ENCODE peak calls at places on chromosomes 12 and 14, in four cellular contexts. S is HEK293T, P is WTC11, G is K562. R is an unnamed sample.

GRCh38 chr12:132520421-132521199 is 30.7 kb downstream of the FBRSL1 start:
- DNase-seq in S (no peak), G (no peak), P (no peak), R (no peak)

GRCh38 chr12:49503674-49504180 is 35.1 kb upstream of the KCNH3 start:
- DNase-seq in S (no peak), P (no peak), G (no peak), R (no peak)

GRCh38 chr12:131975228-131975627 is 25.5 kb downstream of the EP400 start:
- DNase-seq in P (no peak), G (no peak), S (no peak), R (no peak)

GRCh38 chr14:92955381-92955780 is 32.4 kb downstream of the CHGA start:
- DNase-seq in S (no peak), P (no peak), G (no peak), R (no peak)

GRCh38 chr12:6172086-6172485 is 28.1 kb upstream of the CD9 start:
- DNase-seq in G (no peak), S (no peak), P (no peak), R (no peak)

GRCh38 chr14:77014004-77014604 is 14.4 kb downstream of the IRF2BPL start:
- DNase-seq in S (no peak), P (no peak), G (no peak), R (peak)

GRCh38 chr12:71415336-71416231 is 24.0 kb upstream of the LGR5 start:
- DNase-seq in S (peak), P (no peak), G (peak), R (peak)

GRCh38 chr14:61690982-61691381 is 4.3 kb upstream of the HIF1A start:
- DNase-seq in G (peak), S (no peak), P (no peak), R (no peak)

GRCh38 chr14:73173092-73173735 is 36.9 kb downstream of the PSEN1 start:
- DNase-seq in S (peak), P (no peak), G (peak), R (peak)

GRCh38 chr12:14824012-14824634 is 10.1 kb upstream of the SMCO3 start:
- DNase-seq in S (no peak), G (no peak), P (no peak), R (no peak)

GRCh38 chr12:127388985-127389384 is 878.0 kb upstream of the TMEM132C start:
- DNase-seq in S (no peak), P (no peak), G (no peak), R (no peak)

GRCh38 chr12:95114766-95115450 is 41.5 kb upstream of the NR2C1 start:
- DNase-seq in S (no peak), P (no peak), G (no peak), R (no peak)

GRCh38 chr14:53325176-53325806 is 172.2 kb upstream of the DDHD1 start:
- DNase-seq in G (no peak), P (no peak), S (no peak), R (no peak)

GRCh38 chr12:50934981-50935807 is 17.1 kb upstream of the HIGD1C start:
- DNase-seq in P (no peak), G (no peak), S (no peak), R (peak)

GRCh38 chr12:24447678-24448077 is 498.2 kb upstream of the SOX5 start:
- DNase-seq in S (no peak), G (no peak), P (no peak), R (no peak)

GRCh38 chr14:54867011-54867410 is 35.6 kb downstream of the GCH1 start:
- DNase-seq in P (no peak), S (no peak), G (no peak), R (no peak)

GRCh38 chr14:33120966-33121365 is 182.3 kb downstream of the NPAS3 start:
- DNase-seq in P (no peak), S (no peak), G (no peak), R (no peak)

GRCh38 chr12:29145372-29146170 is 3.5 kb upstream of the FAR2 start:
- DNase-seq in P (peak), S (no peak), G (no peak), R (no peak)

GRCh38 chr12:46358791-46359666 is 13.5 kb downstream of the SLC38A2 start:
- DNase-seq in S (no peak), P (no peak), G (no peak), R (no peak)

GRCh38 chr12:52184813-52185212 is 7.0 kb downstream of the KRT80 start:
- DNase-seq in S (no peak), P (no peak), G (no peak), R (no peak)

GRCh38 chr14:94673781-94674231 is 61.6 kb downstream of the SERPINA3 start:
- DNase-seq in S (no peak), P (no peak), G (no peak), R (no peak)

GRCh38 chr14:68791078-68791983 is 1.5 kb downstream of the ZFP36L1 start:
- DNase-seq in S (no peak), G (no peak), P (no peak), R (no peak)

GRCh38 chr12:50032516-50033316 is 7.4 kb upstream of the RACGAP1 start:
- DNase-seq in G (no peak), S (no peak), P (peak), R (no peak)

GRCh38 chr12:4909734-4910501 is at the start of gene KCNA1:
- DNase-seq in S (peak), P (peak), G (no peak), R (no peak)

GRCh38 chr12:6978188-6978986 is 7.7 kb downstream of the EMG1 start:
- DNase-seq in G (no peak), P (no peak), S (no peak), R (no peak)

GRCh38 chr14:94077111-94077821 is 3.7 kb downstream of the DDX24 start:
- DNase-seq in S (no peak), P (no peak), G (peak), R (no peak)

GRCh38 chr12:127881371-127882140 is 385.4 kb upstream of the TMEM132C start:
- DNase-seq in P (no peak), S (no peak), G (no peak), R (no peak)

GRCh38 chr14:24954037-24954696 is 95.8 kb downstream of the STXBP6 start:
- DNase-seq in S (no peak), P (no peak), G (no peak), R (no peak)

GRCh38 chr14:68748691-68749090 is 44.2 kb downstream of the ZFP36L1 start:
- DNase-seq in G (no peak), P (no peak), S (no peak), R (no peak)

GRCh38 chr12:13573698-13574321 is 377.3 kb downstream of the EMP1 start:
- DNase-seq in S (no peak), P (no peak), G (no peak), R (no peak)

GRCh38 chr12:112340983-112341840 is 41.0 kb downstream of the HECTD4 start:
- DNase-seq in G (no peak), P (no peak), S (no peak), R (no peak)

GRCh38 chr12:113472191-113473190 is 820 bp upstream of the LHX5 start:
- DNase-seq in S (no peak), G (no peak), P (peak), R (no peak)

DNA sequence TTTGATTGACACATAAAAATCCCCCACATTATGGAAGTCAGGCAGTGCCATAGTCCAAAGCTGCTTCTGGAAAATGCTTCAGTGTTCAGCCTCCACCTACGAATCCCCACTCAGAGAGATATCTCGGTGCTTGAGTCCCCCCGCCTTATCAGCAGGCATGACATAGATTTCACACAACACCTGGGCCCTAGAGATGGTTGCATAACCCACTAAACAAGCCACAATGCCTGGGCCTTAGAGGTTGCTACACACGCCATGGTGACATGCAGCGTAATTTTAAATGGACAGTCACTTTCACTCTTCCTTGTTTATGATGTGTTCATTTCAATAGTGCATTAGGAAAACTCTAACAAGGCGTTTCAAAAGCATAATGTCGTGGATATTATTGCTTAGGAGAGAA is 38.0 kb downstream of the CCDC60 start:
- DNase-seq in G (no peak), P (no peak), S (no peak), R (no peak)
- TF ChIP-seq ELF4 in G (no peak), P (no peak), S (no peak), R (no peak)

GRCh38 chr14:22648506-22648905 is 4.4 kb upstream of the OR6J1 start:
- DNase-seq in G (no peak), S (no peak), P (no peak), R (no peak)

GRCh38 chr14:22650046-22650739 is 6.0 kb upstream of the OR6J1 start:
- DNase-seq in P (no peak), S (no peak), G (no peak), R (no peak)

GRCh38 chr14:22650960-22651521 is 6.9 kb upstream of the OR6J1 start:
- DNase-seq in S (no peak), G (peak), P (no peak), R (no peak)

GRCh38 chr14:22644305-22644635 is at the start of gene OR6J1:
- DNase-seq in S (no peak), P (no peak), G (no peak), R (no peak)

DNA sequence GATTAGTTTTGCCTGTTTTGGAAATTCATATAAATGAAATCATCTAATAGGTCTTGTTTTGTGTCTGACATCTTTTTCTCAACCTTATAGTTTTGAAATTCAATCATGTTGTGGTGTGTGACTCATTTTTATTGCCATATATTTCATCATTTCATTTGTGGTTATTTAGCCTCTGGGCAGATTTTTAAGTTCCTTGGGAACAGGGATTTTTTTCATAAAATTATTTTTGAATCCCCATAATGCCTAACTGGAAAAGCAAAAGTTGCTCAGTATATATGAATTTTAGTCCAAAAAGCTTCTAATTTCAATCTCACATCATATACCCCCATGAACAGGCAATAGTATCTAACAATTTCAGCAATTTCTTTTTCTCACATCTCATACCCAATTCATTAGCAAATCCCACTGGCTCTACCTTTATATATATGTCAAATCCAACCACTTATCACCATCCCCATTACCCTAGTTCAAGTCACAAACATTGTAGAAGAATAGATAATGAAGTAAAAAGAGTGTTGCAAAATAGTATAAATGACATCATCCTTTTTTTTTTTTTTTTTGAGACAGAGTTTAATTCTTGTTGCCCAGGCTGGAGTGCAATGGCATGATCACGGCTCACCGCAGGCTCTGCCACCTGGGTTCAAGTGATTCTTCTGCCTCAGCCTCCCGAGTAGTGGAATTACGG is 2.6 kb upstream of the OR6J1 start:
- DNase-seq in S (no peak), G (no peak), P (no peak), R (no peak)
- TF ChIP-seq ELF4 in S (no peak), G (no peak), P (no peak), R (no peak)

GRCh38 chr12:25994901-25995625 is 36.6 kb downstream of the RASSF8 start:
- DNase-seq in G (no peak), S (no peak), P (no peak), R (no peak)
- TF ChIP-seq ELF4 in G (no peak), S (no peak), P (no peak), R (no peak)

GRCh38 chr12:1925125-1925963 is 6.9 kb upstream of the CACNA2D4 start:
- DNase-seq in G (no peak), S (no peak), P (no peak), R (no peak)
- TF ChIP-seq ELF4 in G (no peak), S (no peak), P (no peak), R (no peak)

GRCh38 chr12:53670966-53671365 is 4.9 kb downstream of the ATP5MC2 start:
- DNase-seq in S (no peak), G (no peak), P (no peak), R (no peak)

GRCh38 chr12:53675701-53676607 is at the start of gene ATP5MC2:
- DNase-seq in S (peak), P (peak), G (peak), R (peak)

GRCh38 chr12:53674977-53675700 is 744 bp downstream of the ATP5MC2 start:
- DNase-seq in G (peak), P (no peak), S (no peak), R (no peak)

GRCh38 chr12:53677612-53678133 is 1.8 kb upstream of the ATP5MC2 start:
- DNase-seq in P (no peak), G (no peak), S (no peak), R (no peak)

GRCh38 chr12:53676715-53677611 is 1.1 kb upstream of the ATP5MC2 start:
- DNase-seq in G (no peak), P (peak), S (peak), R (no peak)
- TF ChIP-seq ELF4 in G (no peak), P (no peak), S (no peak), R (no peak)

GRCh38 chr12:32100888-32101287 is 5.8 kb upstream of the BICD1 start:
- DNase-seq in G (no peak), S (no peak), P (no peak), R (no peak)
- TF ChIP-seq ELF4 in G (no peak), S (no peak), P (no peak), R (no peak)

R was measured in HepG2.